ENCODE peak calls at places on chromosomes 16 and 17, in seven cellular contexts. One of them, this sample, is unnamed.
A peak's percentile ranks its signal among the peaks of the same experiment; 100 is the strongest.

GRCh38 chr17:43402078-43402477 is 3.3 kb downstream of the ARL4D start:
- DNase-seq in SK-MEL-5: no peak
- DNase-seq in AG04450: no peak
- DNase-seq in stimulated activated CD4-positive, alpha-beta T cell treated with anti-CD3 and anti-CD28 coated beads, Interleukin-15, amount 100 ng/mL, for 24 hours: no peak
- DNase-seq in WTC11: no peak
- DNase-seq in foreskin fibroblast: no peak
- DNase-seq in RPMI7951: no peak
- DNase-seq in this sample: no peak

GRCh38 chr17:63434951-63435571 is 11.0 kb downstream of the CYB561 start:
- DNase-seq in SK-MEL-5: peak; percentile 21
- DNase-seq in AG04450: no peak
- DNase-seq in stimulated activated CD4-positive, alpha-beta T cell treated with anti-CD3 and anti-CD28 coated beads, Interleukin-15, amount 100 ng/mL, for 24 hours: no peak
- DNase-seq in WTC11: peak; percentile 43
- DNase-seq in foreskin fibroblast: peak; percentile 43
- DNase-seq in RPMI7951: peak; percentile 80
- DNase-seq in this sample: no peak

GRCh38 chr16:77584205-77584859 is 138.0 kb upstream of the NUDT7 start:
- DNase-seq in SK-MEL-5: peak; percentile 59
- DNase-seq in AG04450: peak; percentile 21
- DNase-seq in stimulated activated CD4-positive, alpha-beta T cell treated with anti-CD3 and anti-CD28 coated beads, Interleukin-15, amount 100 ng/mL, for 24 hours: peak; percentile 48
- DNase-seq in WTC11: peak; percentile 53
- DNase-seq in foreskin fibroblast: peak; percentile 32
- DNase-seq in RPMI7951: peak; percentile 51
- DNase-seq in this sample: peak; percentile 11

GRCh38 chr17:14793237-14793636 is 471.9 kb downstream of the PMP22 start:
- DNase-seq in SK-MEL-5: no peak
- DNase-seq in AG04450: peak; percentile 67
- DNase-seq in stimulated activated CD4-positive, alpha-beta T cell treated with anti-CD3 and anti-CD28 coated beads, Interleukin-15, amount 100 ng/mL, for 24 hours: no peak
- DNase-seq in WTC11: no peak
- DNase-seq in foreskin fibroblast: peak; percentile 51
- DNase-seq in RPMI7951: no peak
- DNase-seq in this sample: no peak

GRCh38 chr16:59748531-59748930 is 1014.4 kb upstream of the GOT2 start:
- DNase-seq in SK-MEL-5: peak; percentile 33
- DNase-seq in AG04450: no peak
- DNase-seq in stimulated activated CD4-positive, alpha-beta T cell treated with anti-CD3 and anti-CD28 coated beads, Interleukin-15, amount 100 ng/mL, for 24 hours: no peak
- DNase-seq in WTC11: no peak
- DNase-seq in foreskin fibroblast: peak; percentile 2
- DNase-seq in RPMI7951: no peak
- DNase-seq in this sample: no peak

GRCh38 chr17:65583921-65584603 is 22.6 kb upstream of the AXIN2 start:
- DNase-seq in SK-MEL-5: no peak
- DNase-seq in AG04450: no peak
- DNase-seq in stimulated activated CD4-positive, alpha-beta T cell treated with anti-CD3 and anti-CD28 coated beads, Interleukin-15, amount 100 ng/mL, for 24 hours: no peak
- DNase-seq in WTC11: no peak
- DNase-seq in foreskin fibroblast: no peak
- DNase-seq in RPMI7951: no peak
- DNase-seq in this sample: no peak

GRCh38 chr17:12730931-12731521 is 58.3 kb upstream of the ARHGAP44 start:
- DNase-seq in SK-MEL-5: no peak
- DNase-seq in AG04450: no peak
- DNase-seq in stimulated activated CD4-positive, alpha-beta T cell treated with anti-CD3 and anti-CD28 coated beads, Interleukin-15, amount 100 ng/mL, for 24 hours: no peak
- DNase-seq in WTC11: peak; percentile 24
- DNase-seq in foreskin fibroblast: no peak
- DNase-seq in RPMI7951: peak; percentile 4
- DNase-seq in this sample: no peak

GRCh38 chr16:19505600-19506303 is 16.1 kb downstream of the GDE1 start:
- DNase-seq in SK-MEL-5: no peak
- DNase-seq in AG04450: no peak
- DNase-seq in stimulated activated CD4-positive, alpha-beta T cell treated with anti-CD3 and anti-CD28 coated beads, Interleukin-15, amount 100 ng/mL, for 24 hours: no peak
- DNase-seq in WTC11: no peak
- DNase-seq in foreskin fibroblast: peak; percentile 23
- DNase-seq in RPMI7951: peak; percentile 29
- DNase-seq in this sample: no peak

GRCh38 chr17:8073627-8074485 is 13.7 kb downstream of the ALOX12B start:
- DNase-seq in SK-MEL-5: peak; percentile 68
- DNase-seq in AG04450: no peak
- DNase-seq in stimulated activated CD4-positive, alpha-beta T cell treated with anti-CD3 and anti-CD28 coated beads, Interleukin-15, amount 100 ng/mL, for 24 hours: peak; percentile 92
- DNase-seq in WTC11: peak; percentile 92
- DNase-seq in foreskin fibroblast: peak; percentile 34
- DNase-seq in RPMI7951: peak; percentile 36
- DNase-seq in this sample: peak; percentile 89

GRCh38 chr17:35312790-35313711 is 60.4 kb downstream of the SLFN11 start:
- DNase-seq in SK-MEL-5: peak; percentile 74
- DNase-seq in AG04450: peak; percentile 56
- DNase-seq in stimulated activated CD4-positive, alpha-beta T cell treated with anti-CD3 and anti-CD28 coated beads, Interleukin-15, amount 100 ng/mL, for 24 hours: peak; percentile 76
- DNase-seq in WTC11: peak; percentile 43
- DNase-seq in foreskin fibroblast: peak; percentile 56
- DNase-seq in RPMI7951: peak; percentile 61
- DNase-seq in this sample: peak; percentile 97

GRCh38 chr17:1462164-1463112 is 6.4 kb upstream of the CRK start:
- DNase-seq in SK-MEL-5: no peak
- DNase-seq in AG04450: no peak
- DNase-seq in stimulated activated CD4-positive, alpha-beta T cell treated with anti-CD3 and anti-CD28 coated beads, Interleukin-15, amount 100 ng/mL, for 24 hours: peak; percentile 43
- DNase-seq in WTC11: no peak
- DNase-seq in foreskin fibroblast: no peak
- DNase-seq in RPMI7951: peak; percentile 49
- DNase-seq in this sample: no peak

GRCh38 chr17:41496803-41497484 is 7.2 kb upstream of the KRT36 start:
- DNase-seq in SK-MEL-5: peak; percentile 91
- DNase-seq in AG04450: peak; percentile 55
- DNase-seq in stimulated activated CD4-positive, alpha-beta T cell treated with anti-CD3 and anti-CD28 coated beads, Interleukin-15, amount 100 ng/mL, for 24 hours: peak; percentile 83
- DNase-seq in WTC11: peak; percentile 81
- DNase-seq in foreskin fibroblast: peak; percentile 77
- DNase-seq in RPMI7951: peak; percentile 85
- DNase-seq in this sample: peak; percentile 17

GRCh38 chr16:57092786-57093301 is 461 bp downstream of the CPNE2 start:
- DNase-seq in SK-MEL-5: peak; percentile 26
- DNase-seq in AG04450: no peak
- DNase-seq in stimulated activated CD4-positive, alpha-beta T cell treated with anti-CD3 and anti-CD28 coated beads, Interleukin-15, amount 100 ng/mL, for 24 hours: peak; percentile 62
- DNase-seq in WTC11: peak; percentile 55
- DNase-seq in foreskin fibroblast: no peak
- DNase-seq in RPMI7951: peak; percentile 22
- DNase-seq in this sample: peak; percentile 68

GRCh38 chr16:31006589-31006988 is 3.8 kb downstream of the STX1B start:
- DNase-seq in SK-MEL-5: no peak
- DNase-seq in AG04450: no peak
- DNase-seq in stimulated activated CD4-positive, alpha-beta T cell treated with anti-CD3 and anti-CD28 coated beads, Interleukin-15, amount 100 ng/mL, for 24 hours: no peak
- DNase-seq in WTC11: no peak
- DNase-seq in foreskin fibroblast: no peak
- DNase-seq in RPMI7951: no peak
- DNase-seq in this sample: no peak

GRCh38 chr17:6455321-6455705 is 11.1 kb downstream of the PIMREG start:
- DNase-seq in SK-MEL-5: no peak
- DNase-seq in AG04450: no peak
- DNase-seq in stimulated activated CD4-positive, alpha-beta T cell treated with anti-CD3 and anti-CD28 coated beads, Interleukin-15, amount 100 ng/mL, for 24 hours: peak; percentile 56
- DNase-seq in WTC11: peak; percentile 62
- DNase-seq in foreskin fibroblast: no peak
- DNase-seq in RPMI7951: peak; percentile 15
- DNase-seq in this sample: peak; percentile 30